ENCODE peak calls at places on chromosome 17, in eight cellular contexts. R is astrocyte of the cerebellum; S is activated CD8-positive, alpha-beta T cell treated with anti-CD3 and anti-CD28 coated beads for 36 hours; H is GM12865; T is CD4-positive, alpha-beta T cell; M is GM06990; A is AG04450; B is uterus. Y is an unnamed sample.

GRCh38 chr17:31842416-31843381 is 16.3 kb downstream of the COPRS start:
- DNase-seq in R (peak; percentile 68), S (peak; percentile 71), H (peak; percentile 68), T (peak; percentile 53), M (peak; percentile 17), A (peak; percentile 60), B (peak; percentile 75), Y (peak; percentile 54)

GRCh38 chr17:35257080-35257701 is 14.3 kb downstream of the SLFN5 start:
- DNase-seq in R (peak; percentile 53), S (no peak), H (no peak), T (no peak), M (no peak), A (no peak), B (peak; percentile 37), Y (no peak)

GRCh38 chr17:7240375-7240774 is 1.1 kb upstream of the PHF23 start:
- DNase-seq in R (no peak), S (no peak), H (no peak), T (no peak), M (no peak), A (no peak), B (no peak), Y (no peak)

GRCh38 chr17:17840751-17841591 is 4.2 kb upstream of the SREBF1 start:
- DNase-seq in R (no peak), S (no peak), H (no peak), T (no peak), M (no peak), A (no peak), B (no peak), Y (no peak)

GRCh38 chr17:31064707-31065106 is 30.1 kb upstream of the NF1 start:
- DNase-seq in R (no peak), S (no peak), H (no peak), T (no peak), M (no peak), A (no peak), B (no peak), Y (no peak)

GRCh38 chr17:5468075-5468473 is 708 bp downstream of the DHX33 start:
- DNase-seq in R (no peak), S (peak; percentile 33), H (no peak), T (no peak), M (no peak), A (no peak), B (no peak), Y (no peak)

GRCh38 chr17:18235743-18236256 is 10.4 kb downstream of the LLGL1 start:
- DNase-seq in R (no peak), S (peak; percentile 76), H (no peak), T (no peak), M (no peak), A (no peak), B (no peak), Y (no peak)

GRCh38 chr17:38970804-38971203 is 3.6 kb upstream of the FBXO47 start:
- DNase-seq in R (no peak), S (peak; percentile 54), H (no peak), T (no peak), M (no peak), A (no peak), B (no peak), Y (no peak)

GRCh38 chr17:7838291-7839075 is 4.5 kb downstream of the KDM6B start:
- DNase-seq in R (no peak), S (peak; percentile 63), H (peak; percentile 56), T (no peak), M (no peak), A (no peak), B (peak; percentile 48), Y (no peak)

GRCh38 chr17:78364436-78365281 is 4.8 kb upstream of the SOCS3 start:
- DNase-seq in R (no peak), S (peak; percentile 72), H (no peak), T (no peak), M (no peak), A (no peak), B (no peak), Y (no peak)

GRCh38 chr17:55451203-55451641 is 29.6 kb upstream of the MMD start:
- DNase-seq in R (no peak), S (no peak), H (no peak), T (no peak), M (no peak), A (no peak), B (no peak), Y (no peak)

GRCh38 chr17:47857551-47858410 is 6.8 kb upstream of the SP6 start:
- DNase-seq in R (no peak), S (no peak), H (no peak), T (no peak), M (no peak), A (no peak), B (no peak), Y (no peak)

GRCh38 chr17:3026856-3027751 is 36.3 kb downstream of the OR1D5 start:
- DNase-seq in R (no peak), S (no peak), H (no peak), T (no peak), M (no peak), A (no peak), B (no peak), Y (no peak)

GRCh38 chr17:8900207-8900606 is 32.7 kb upstream of the PIK3R6 start:
- DNase-seq in R (no peak), S (no peak), H (no peak), T (no peak), M (no peak), A (no peak), B (no peak), Y (no peak)

GRCh38 chr17:77424585-77425344 is 284.0 kb downstream of the SEC14L1 start:
- DNase-seq in R (peak; percentile 78), S (no peak), H (no peak), T (no peak), M (no peak), A (peak; percentile 90), B (peak; percentile 93), Y (peak; percentile 80)

GRCh38 chr17:39700148-39700987 is 504 bp downstream of the ERBB2 start:
- DNase-seq in R (no peak), S (no peak), H (no peak), T (no peak), M (no peak), A (no peak), B (no peak), Y (no peak)

GRCh38 chr17:68601565-68602266 is 549 bp upstream of the FAM20A start:
- DNase-seq in R (no peak), S (no peak), H (no peak), T (no peak), M (no peak), A (no peak), B (no peak), Y (no peak)

GRCh38 chr17:41540921-41541625 is 13.0 kb upstream of the KRT19 start:
- DNase-seq in R (no peak), S (no peak), H (no peak), T (no peak), M (no peak), A (no peak), B (no peak), Y (no peak)

GRCh38 chr17:18226284-18226945 is 980 bp downstream of the LLGL1 start:
- DNase-seq in R (no peak), S (peak; percentile 36), H (no peak), T (no peak), M (no peak), A (no peak), B (no peak), Y (no peak)

DNA sequence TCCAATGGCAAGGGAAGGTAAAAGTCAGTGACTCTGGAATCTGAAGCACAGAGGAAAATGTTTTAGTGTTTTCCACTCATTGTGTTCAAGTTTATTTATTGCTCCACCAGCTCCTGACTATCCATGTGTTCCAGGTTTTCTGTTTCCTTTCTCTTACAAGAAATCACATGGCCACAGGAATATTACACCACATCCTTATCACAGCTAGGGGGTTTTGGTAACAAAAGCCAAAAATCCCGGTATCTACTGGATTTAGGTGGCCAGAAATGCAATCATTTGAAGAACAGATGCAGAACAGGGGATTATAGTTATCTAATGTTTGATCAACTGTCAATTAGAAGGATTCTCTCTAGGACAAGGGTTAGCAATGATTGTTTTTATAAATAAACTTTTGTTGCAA is 47.9 kb downstream of the STH start:
- DNase-seq in R (no peak), S (no peak), H (no peak), T (no peak), M (no peak), A (no peak), B (no peak), Y (peak; percentile 35)
- TF ChIP-seq CTCF in R (no peak), S (no peak), H (no peak), T (no peak), M (no peak), A (no peak), B (peak; percentile 28), Y (no peak)

DNA sequence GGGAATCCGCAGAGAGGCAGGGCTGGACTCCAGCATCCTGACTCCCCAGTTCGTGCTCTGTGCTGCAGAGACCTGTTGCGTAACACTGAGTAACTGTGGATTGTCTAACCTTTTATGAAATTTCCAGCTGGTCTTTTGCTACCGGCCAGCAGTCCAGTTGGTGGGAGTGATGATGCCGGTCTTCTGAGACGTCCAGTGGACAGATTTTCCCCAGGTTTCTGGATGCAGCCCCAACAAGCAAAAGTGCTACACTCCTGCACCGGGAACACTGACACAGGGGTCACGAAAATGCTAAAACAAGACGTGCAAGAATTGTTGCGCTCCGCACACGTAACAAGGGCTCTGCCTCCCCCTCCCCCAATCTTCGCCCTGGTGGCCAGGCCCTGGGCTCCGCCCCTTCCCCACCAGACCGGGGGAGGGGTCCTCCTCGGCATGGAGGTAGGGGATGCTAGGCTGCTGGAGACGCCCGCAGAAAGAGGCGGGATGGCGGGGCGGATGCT is 701 bp upstream of the MRC2 start:
- DNase-seq in R (peak; percentile 32), S (peak; percentile 19), H (no peak), T (no peak), M (no peak), A (peak; percentile 61), B (peak; percentile 85), Y (peak; percentile 67)
- TF ChIP-seq CTCF in R (no peak), S (no peak), H (no peak), T (no peak), M (no peak), A (no peak), B (no peak), Y (no peak)

GRCh38 chr17:46827274-46827673 is 8.8 kb upstream of the WNT3 start:
- DNase-seq in R (no peak), S (no peak), H (no peak), T (no peak), M (no peak), A (no peak), B (no peak), Y (no peak)
- TF ChIP-seq CTCF in R (no peak), S (no peak), H (no peak), T (no peak), M (no peak), A (no peak), B (no peak), Y (no peak)

DNA sequence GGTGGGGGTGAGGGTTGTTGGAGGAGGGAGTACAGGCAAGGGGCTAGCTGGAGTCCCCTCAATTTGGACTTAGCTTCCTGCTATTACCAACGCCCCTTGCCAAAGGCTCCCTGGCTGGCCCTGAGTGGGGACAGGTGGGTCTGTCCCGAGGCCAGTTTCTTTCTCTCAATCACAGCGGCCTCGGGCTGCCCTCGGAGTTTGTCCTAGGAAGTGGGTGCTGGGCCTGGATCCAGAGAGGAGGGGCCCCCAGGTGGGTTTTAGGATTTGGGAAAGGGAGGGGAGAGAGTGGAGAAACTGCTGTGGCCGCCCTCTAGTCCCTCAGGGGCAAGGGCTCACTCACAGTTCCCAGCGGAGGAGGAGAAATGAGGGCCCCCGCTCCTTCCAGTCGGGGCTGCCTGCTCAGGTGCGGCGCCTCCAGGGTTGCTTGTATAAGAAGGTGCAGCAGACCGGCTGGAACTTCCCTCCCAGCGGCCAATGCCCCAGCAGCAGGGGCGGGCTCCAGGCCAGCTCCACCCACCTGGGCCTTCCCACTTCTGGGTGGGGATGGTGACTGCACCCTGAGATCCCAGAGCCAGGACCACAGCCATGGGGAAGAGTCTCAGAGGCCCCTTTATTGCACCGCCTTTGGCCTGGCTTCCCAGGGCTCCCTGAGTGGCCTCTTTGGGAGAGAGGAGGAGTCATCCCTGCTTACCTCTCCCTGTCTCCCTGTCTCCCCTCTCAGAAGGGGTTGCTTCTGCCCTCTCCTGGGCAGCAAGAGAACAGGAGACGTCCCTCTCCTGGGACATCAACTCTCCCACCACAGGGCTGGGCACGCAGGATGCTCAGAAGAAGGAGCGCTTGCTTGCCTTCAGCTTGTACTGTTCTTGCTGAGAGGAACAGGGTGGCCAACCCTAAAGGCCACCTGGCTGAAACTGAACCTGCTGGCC is 112.0 kb upstream of the SMURF2 start:
- DNase-seq in R (peak; percentile 12), S (no peak), H (peak; percentile 69), T (no peak), M (peak; percentile 74), A (peak; percentile 18), B (no peak), Y (peak; percentile 7)
- TF ChIP-seq CTCF in R (peak; percentile 54), S (no peak), H (peak; percentile 26), T (no peak), M (peak; percentile 58), A (peak; percentile 66), B (no peak), Y (peak; percentile 36)

Y was measured in AG09319.